ENCODE peak calls at places on chromosomes 16 and 17, in ten cellular contexts. G is retinal pigment epithelial cell, R is lung, S is neural crest cell, C is kidney epithelial cell, U is Peyer's patch, X is heart left ventricle, B is cardiac muscle cell, Z is A549, E is tibial artery. Q is an unnamed sample.

GRCh38 chr17:21283482-21284318 is 811 bp upstream of the MAP2K3 start:
- DNase-seq in G (no peak), R (no peak), S (no peak), C (no peak), U (no peak), X (no peak), B (no peak), Z (no peak), E (peak), Q (no peak)

GRCh38 chr16:80932725-80933124 is 74.0 kb downstream of the CMC2 start:
- DNase-seq in G (peak), R (peak), S (no peak), C (peak), U (no peak), X (peak), B (no peak), Z (peak), E (peak), Q (peak)

GRCh38 chr17:53627511-53627910 is 195.2 kb upstream of the KIF2B start:
- DNase-seq in G (peak), R (no peak), S (no peak), C (peak), U (no peak), X (no peak), B (no peak), Z (peak), E (no peak), Q (no peak)

GRCh38 chr16:27103954-27104353 is 37.2 kb downstream of the C16orf82 start:
- DNase-seq in G (no peak), R (no peak), S (no peak), C (no peak), U (no peak), X (no peak), B (no peak), Z (no peak), E (no peak), Q (no peak)

GRCh38 chr17:2138768-2139167 is 83.9 kb downstream of the HIC1 start:
- DNase-seq in G (peak), R (no peak), S (no peak), C (peak), U (no peak), X (no peak), B (peak), Z (no peak), E (peak), Q (no peak)

GRCh38 chr17:280901-281300 is 71.7 kb downstream of the RPH3AL start:
- DNase-seq in G (no peak), R (no peak), S (no peak), C (no peak), U (peak), X (peak), B (no peak), Z (no peak), E (no peak), Q (no peak)

GRCh38 chr17:59332890-59333377 is 1.5 kb downstream of the YPEL2 start:
- DNase-seq in G (no peak), R (peak), S (no peak), C (no peak), U (no peak), X (peak), B (no peak), Z (no peak), E (peak), Q (peak)

GRCh38 chr17:28968269-28968913 is 17.1 kb upstream of the PHF12 start:
- DNase-seq in G (no peak), R (no peak), S (peak), C (no peak), U (no peak), X (no peak), B (peak), Z (no peak), E (no peak), Q (no peak)

GRCh38 chr17:64777413-64778101 is 115.5 kb upstream of the SMURF2 start:
- DNase-seq in G (no peak), R (no peak), S (no peak), C (no peak), U (peak), X (no peak), B (no peak), Z (no peak), E (no peak), Q (no peak)

GRCh38 chr16:22192261-22193133 is 13.6 kb upstream of the EEF2K start:
- DNase-seq in G (no peak), R (peak), S (no peak), C (no peak), U (peak), X (peak), B (peak), Z (no peak), E (peak), Q (peak)

GRCh38 chr17:58783380-58783779 is 27.7 kb downstream of the PPM1E start:
- DNase-seq in G (peak), R (no peak), S (no peak), C (no peak), U (no peak), X (no peak), B (no peak), Z (no peak), E (no peak), Q (no peak)

GRCh38 chr16:72908362-72908838 is 139.5 kb downstream of the ZFHX3 start:
- DNase-seq in G (no peak), R (no peak), S (no peak), C (no peak), U (no peak), X (no peak), B (no peak), Z (no peak), E (no peak), Q (no peak)

GRCh38 chr17:79101111-79101673 is 26.6 kb downstream of the ENGASE start:
- DNase-seq in G (no peak), R (no peak), S (no peak), C (no peak), U (no peak), X (no peak), B (peak), Z (no peak), E (no peak), Q (no peak)

GRCh38 chr16:4693296-4693955 is at the start of gene NUDT16L1:
- DNase-seq in G (peak), R (peak), S (peak), C (peak), U (peak), X (peak), B (peak), Z (peak), E (peak), Q (peak)

GRCh38 chr16:52191533-52192134 is 355.3 kb downstream of the TOX3 start:
- DNase-seq in G (no peak), R (peak), S (peak), C (no peak), U (peak), X (peak), B (peak), Z (peak), E (peak), Q (peak)

GRCh38 chr16:54342966-54343365 is 56.4 kb upstream of the IRX3 start:
- DNase-seq in G (no peak), R (no peak), S (no peak), C (no peak), U (no peak), X (no peak), B (no peak), Z (no peak), E (no peak), Q (no peak)

GRCh38 chr17:2192367-2193028 is 111.1 kb downstream of the SMG6 start:
- DNase-seq in G (peak), R (no peak), S (no peak), C (peak), U (no peak), X (no peak), B (no peak), Z (peak), E (no peak), Q (no peak)

GRCh38 chr16:11499295-11500089 is 87.2 kb downstream of the LITAF start:
- DNase-seq in G (no peak), R (no peak), S (no peak), C (no peak), U (no peak), X (no peak), B (no peak), Z (peak), E (no peak), Q (no peak)

GRCh38 chr16:11495066-11495407 is 91.7 kb downstream of the LITAF start:
- DNase-seq in G (no peak), R (no peak), S (no peak), C (no peak), U (no peak), X (no peak), B (no peak), Z (no peak), E (no peak), Q (no peak)

GRCh38 chr16:11497851-11498289 is 88.8 kb downstream of the LITAF start:
- DNase-seq in G (peak), R (no peak), S (no peak), C (peak), U (no peak), X (no peak), B (no peak), Z (peak), E (peak), Q (peak)

GRCh38 chr16:11498683-11499082 is 88.0 kb downstream of the LITAF start:
- DNase-seq in G (no peak), R (no peak), S (no peak), C (no peak), U (no peak), X (no peak), B (no peak), Z (no peak), E (no peak), Q (no peak)

DNA sequence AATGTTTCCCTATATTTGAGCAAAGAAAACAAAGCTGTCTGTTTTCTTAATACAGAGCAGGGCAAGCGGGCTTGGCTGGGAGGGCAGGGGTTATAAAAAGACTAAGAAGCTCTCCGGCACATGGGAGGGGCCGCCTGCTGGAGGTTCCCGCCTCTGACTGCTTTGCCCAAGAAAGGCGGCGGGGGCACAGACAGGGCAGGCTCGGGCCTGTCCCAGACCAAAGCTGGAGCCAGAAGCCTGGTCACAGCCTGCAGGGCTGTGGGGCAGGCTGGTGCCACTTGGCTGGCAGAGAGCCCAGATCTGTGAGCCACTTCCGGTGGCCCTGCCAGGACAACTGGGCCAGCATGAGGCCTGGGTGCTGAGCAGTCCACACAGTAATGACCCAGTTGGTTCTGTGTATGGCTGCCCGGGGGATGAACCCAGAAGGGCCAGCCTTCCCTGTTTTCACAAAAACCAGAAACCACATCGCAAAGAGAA is 89.4 kb downstream of the LITAF start:
- DNase-seq in G (peak), R (peak), S (peak), C (peak), U (peak), X (peak), B (peak), Z (peak), E (peak), Q (peak)
- TF ChIP-seq CTCF in G (peak), R (no peak), S (peak), C (peak), U (no peak), X (peak), B (peak), Z (no peak), E (peak), Q (no peak)

GRCh38 chr17:75068750-75069149 is 19.0 kb upstream of the SLC16A5 start:
- DNase-seq in G (no peak), R (no peak), S (no peak), C (no peak), U (no peak), X (no peak), B (no peak), Z (no peak), E (no peak), Q (no peak)

GRCh38 chr17:75065562-75066151 is 18.6 kb downstream of the KCTD2 start:
- DNase-seq in G (no peak), R (no peak), S (no peak), C (no peak), U (no peak), X (no peak), B (no peak), Z (no peak), E (no peak), Q (no peak)

GRCh38 chr17:75073618-75074047 is 14.1 kb upstream of the SLC16A5 start:
- DNase-seq in G (no peak), R (no peak), S (no peak), C (no peak), U (no peak), X (no peak), B (no peak), Z (no peak), E (no peak), Q (no peak)

GRCh38 chr17:75067856-75068255 is 19.9 kb upstream of the SLC16A5 start:
- DNase-seq in G (no peak), R (no peak), S (no peak), C (no peak), U (no peak), X (no peak), B (no peak), Z (no peak), E (no peak), Q (no peak)

DNA sequence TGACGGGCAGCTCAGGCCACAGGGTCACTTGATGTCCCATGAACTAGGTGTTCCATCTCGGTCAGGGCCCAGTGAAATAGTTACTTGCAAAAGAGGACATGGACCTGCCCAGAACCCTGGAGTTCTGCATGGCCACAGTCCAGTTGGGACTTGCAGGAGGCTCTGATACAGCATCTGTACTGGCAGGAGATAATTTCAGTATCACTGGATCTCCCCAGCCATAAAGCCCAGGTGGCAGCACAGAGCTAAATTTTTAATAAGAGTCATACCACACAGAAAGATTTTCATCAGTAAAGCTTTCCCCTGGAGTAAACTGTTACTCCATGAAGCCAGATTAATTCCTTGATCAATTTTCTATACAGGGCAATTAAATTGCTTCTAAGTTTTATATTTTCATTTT is 18.0 kb upstream of the SLC16A5 start:
- DNase-seq in G (no peak), R (no peak), S (no peak), C (no peak), U (no peak), X (no peak), B (no peak), Z (peak), E (no peak), Q (no peak)
- TF ChIP-seq CTCF in G (peak), R (peak), S (no peak), C (peak), U (no peak), X (peak), B (no peak), Z (peak), E (no peak), Q (no peak)

GRCh38 chr17:42676424-42677011 is at the start of gene PLEKHH3:
- DNase-seq in G (no peak), R (no peak), S (peak), C (no peak), U (no peak), X (no peak), B (no peak), Z (no peak), E (no peak), Q (no peak)
- TF ChIP-seq CTCF in G (peak), R (no peak), S (peak), C (peak), U (no peak), X (no peak), B (peak), Z (no peak), E (peak), Q (peak)

GRCh38 chr16:30114411-30114810 is 1.1 kb upstream of the GDPD3 start:
- DNase-seq in G (no peak), R (no peak), S (no peak), C (no peak), U (no peak), X (no peak), B (no peak), Z (no peak), E (no peak), Q (no peak)
- TF ChIP-seq CTCF in G (no peak), R (no peak), S (no peak), C (no peak), U (no peak), X (no peak), B (no peak), Z (no peak), E (no peak), Q (no peak)

DNA sequence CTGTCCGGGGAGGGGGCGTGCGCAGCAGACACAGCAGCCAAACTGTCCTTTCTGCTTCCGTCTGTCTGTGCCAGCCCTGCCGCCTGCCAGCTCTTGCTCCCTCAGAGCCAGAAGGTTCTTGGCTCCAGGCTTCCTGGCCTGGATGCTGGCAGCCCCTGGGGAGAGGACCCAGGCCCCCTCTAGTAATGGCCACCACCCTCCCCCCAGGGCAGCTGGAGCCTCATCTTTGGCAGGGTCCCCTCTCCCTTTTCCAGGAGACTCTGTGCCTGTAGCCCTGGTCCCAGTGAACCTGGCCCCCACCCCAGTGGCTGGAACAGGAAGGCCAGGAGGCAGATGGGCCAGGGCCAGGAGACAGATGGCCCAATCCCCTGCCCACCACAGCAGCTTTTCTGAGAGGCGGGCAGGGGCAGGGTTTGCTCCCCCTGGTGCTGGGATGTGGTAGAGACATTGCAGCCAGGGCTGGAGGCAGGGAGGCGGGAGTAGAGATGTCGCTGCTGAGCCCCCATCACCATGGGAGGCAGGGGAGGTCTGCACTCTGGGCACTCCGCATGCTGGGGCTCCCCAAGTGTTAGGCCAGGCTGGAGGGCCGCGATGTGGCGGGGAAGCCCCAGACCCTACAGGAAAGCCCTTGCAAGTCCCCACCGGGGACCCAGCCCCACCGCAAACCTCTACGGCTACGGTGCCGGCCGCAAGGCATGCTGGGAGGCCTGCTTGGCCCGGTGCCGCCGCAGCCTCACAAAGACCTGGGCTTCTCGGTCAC is 16.7 kb downstream of the UNC13D start:
- DNase-seq in G (no peak), R (peak), S (peak), C (no peak), U (peak), X (peak), B (peak), Z (peak), E (peak), Q (peak)
- TF ChIP-seq CTCF in G (peak), R (peak), S (peak), C (peak), U (peak), X (peak), B (peak), Z (peak), E (peak), Q (peak)

GRCh38 chr17:11294826-11295225 is 53.8 kb downstream of the SHISA6 start:
- DNase-seq in G (no peak), R (no peak), S (no peak), C (no peak), U (no peak), X (no peak), B (no peak), Z (no peak), E (no peak), Q (peak)

GRCh38 chr17:11293480-11293879 is 52.5 kb downstream of the SHISA6 start:
- DNase-seq in G (no peak), R (no peak), S (no peak), C (no peak), U (no peak), X (no peak), B (no peak), Z (no peak), E (no peak), Q (peak)

GRCh38 chr17:11300201-11300600 is 59.2 kb downstream of the SHISA6 start:
- DNase-seq in G (no peak), R (no peak), S (no peak), C (no peak), U (no peak), X (no peak), B (no peak), Z (no peak), E (no peak), Q (peak)

GRCh38 chr17:11298401-11298800 is 57.4 kb downstream of the SHISA6 start:
- DNase-seq in G (no peak), R (no peak), S (no peak), C (no peak), U (no peak), X (no peak), B (no peak), Z (no peak), E (no peak), Q (no peak)

GRCh38 chr17:11296994-11297393 is 56.0 kb downstream of the SHISA6 start:
- DNase-seq in G (no peak), R (no peak), S (no peak), C (no peak), U (no peak), X (no peak), B (peak), Z (peak), E (no peak), Q (no peak)
- TF ChIP-seq CTCF in G (peak), R (no peak), S (peak), C (peak), U (no peak), X (no peak), B (no peak), Z (peak), E (no peak), Q (peak)

GRCh38 chr17:7557147-7557764 is 1.3 kb upstream of the TNFSF13 start:
- DNase-seq in G (no peak), R (no peak), S (no peak), C (no peak), U (peak), X (no peak), B (no peak), Z (no peak), E (no peak), Q (no peak)

GRCh38 chr17:7556627-7557026 is 1.9 kb upstream of the TNFSF13 start:
- DNase-seq in G (no peak), R (no peak), S (no peak), C (no peak), U (no peak), X (no peak), B (no peak), Z (no peak), E (no peak), Q (no peak)

GRCh38 chr17:7553356-7553755 is 4.5 kb downstream of the TNFSF12 start:
- DNase-seq in G (no peak), R (no peak), S (no peak), C (no peak), U (no peak), X (no peak), B (no peak), Z (no peak), E (no peak), Q (no peak)

GRCh38 chr17:7557825-7558543 is 566 bp upstream of the TNFSF13 start:
- DNase-seq in G (peak), R (peak), S (no peak), C (no peak), U (peak), X (peak), B (peak), Z (peak), E (peak), Q (peak)

DNA sequence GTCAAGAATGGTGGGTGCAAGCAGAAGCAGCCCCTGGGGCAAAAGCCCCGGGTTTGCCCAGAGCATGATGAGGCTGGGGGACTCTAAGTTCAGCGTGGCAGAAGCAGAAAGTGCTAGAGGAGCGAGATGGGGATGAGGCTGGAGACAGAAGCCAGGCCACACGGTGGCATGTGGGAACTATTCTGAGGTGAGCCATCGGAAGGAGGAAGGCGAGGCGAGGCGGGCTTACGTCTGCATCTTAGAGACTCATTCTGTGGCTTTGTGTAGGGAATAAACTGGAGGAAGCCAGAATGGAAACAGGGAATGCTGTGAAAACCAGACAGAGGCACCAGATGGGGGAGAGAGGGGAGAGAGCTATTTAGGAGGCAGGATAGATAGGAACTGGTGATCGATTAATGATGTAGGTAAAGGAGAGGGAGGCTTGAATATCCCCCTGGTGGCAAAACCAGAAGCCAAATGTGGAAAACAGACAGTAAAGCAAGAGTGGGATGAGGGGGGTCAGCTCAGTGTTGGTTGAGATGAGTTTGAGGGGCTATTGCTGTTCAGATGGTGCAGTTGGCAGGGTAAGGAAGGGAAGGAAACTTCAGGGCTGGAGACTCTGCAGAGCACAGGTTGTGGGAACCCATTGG is 3.1 kb upstream of the TNFSF13 start:
- DNase-seq in G (no peak), R (no peak), S (no peak), C (no peak), U (no peak), X (no peak), B (no peak), Z (no peak), E (no peak), Q (no peak)
- TF ChIP-seq CTCF in G (peak), R (no peak), S (peak), C (peak), U (no peak), X (no peak), B (no peak), Z (no peak), E (no peak), Q (no peak)

Q was measured in right atrium auricular region.